ENCODE peak calls at places on chromosomes 12 and 14, in eight cellular contexts. U is pancreas, G is AG04449, E is tibial nerve, K is RWPE1, Z is HFFc6, X is fibroblast of mammary gland, D is cardiac muscle cell. Q is an unnamed sample.

GRCh38 chr12:91105807-91106206 is 5.5 kb downstream of the LUM start:
- DNase-seq in X (peak; percentile 33), D (no peak), U (no peak), K (no peak), G (no peak), Z (no peak), E (no peak), Q (no peak)

GRCh38 chr14:32202941-32203882 is at the start of gene RNU6-8:
- DNase-seq in E (peak; percentile 62), X (peak; percentile 75), Z (peak; percentile 82), K (peak; percentile 83), G (peak; percentile 45), U (peak; percentile 84), D (peak; percentile 97), Q (peak; percentile 87)

GRCh38 chr14:68822132-68822651 is 29.3 kb upstream of the ZFP36L1 start:
- DNase-seq in G (no peak), Z (no peak), D (no peak), K (no peak), E (no peak), U (no peak), X (no peak), Q (no peak)

GRCh38 chr12:58369576-58369975 is 428.2 kb downstream of the ATP23 start:
- DNase-seq in E (no peak), K (no peak), G (no peak), Z (peak; percentile 12), X (peak; percentile 54), D (no peak), U (no peak), Q (no peak)

GRCh38 chr14:34911209-34912150 is 36.3 kb upstream of the BAZ1A start:
- DNase-seq in X (peak; percentile 45), Z (peak; percentile 55), G (peak; percentile 10), U (no peak), K (no peak), E (no peak), D (peak; percentile 1), Q (peak; percentile 10)

GRCh38 chr12:111037047-111037446 is 116.7 kb upstream of the MYL2 start:
- DNase-seq in K (no peak), E (no peak), Z (no peak), U (no peak), D (no peak), G (no peak), X (no peak), Q (no peak)

GRCh38 chr12:95978351-95978750 is 17.8 kb downstream of the HAL start:
- DNase-seq in G (no peak), D (no peak), U (no peak), X (no peak), K (no peak), E (no peak), Z (no peak), Q (no peak)

GRCh38 chr14:23182372-23183014 is 967 bp downstream of the SLC7A8 start:
- DNase-seq in G (no peak), U (peak; percentile 48), E (no peak), K (peak; percentile 68), D (peak; percentile 61), Z (no peak), X (no peak), Q (peak; percentile 20)

GRCh38 chr14:33588771-33589170 is 362.1 kb downstream of the EGLN3 start:
- DNase-seq in U (no peak), D (no peak), Z (no peak), K (no peak), X (no peak), G (no peak), E (no peak), Q (no peak)

GRCh38 chr14:104075530-104076151 is 9.9 kb upstream of the ASPG start:
- DNase-seq in X (peak; percentile 12), U (no peak), D (no peak), E (no peak), G (no peak), K (no peak), Z (no peak), Q (no peak)

GRCh38 chr12:58540480-58541299 is 379.6 kb downstream of the LRIG3 start:
- DNase-seq in U (peak; percentile 46), X (peak; percentile 89), Z (peak; percentile 74), K (peak; percentile 48), E (peak; percentile 65), D (peak; percentile 88), G (peak; percentile 54), Q (peak; percentile 78)

GRCh38 chr14:51828017-51828797 is 32.2 kb upstream of the GNG2 start:
- DNase-seq in D (no peak), U (no peak), E (no peak), X (peak; percentile 61), G (no peak), K (peak; percentile 76), Z (peak; percentile 72), Q (peak; percentile 72)

GRCh38 chr12:49189731-49190314 is 943 bp upstream of the TUBA1A start:
- DNase-seq in X (no peak), Z (no peak), E (no peak), K (no peak), D (no peak), U (no peak), G (no peak), Q (no peak)

GRCh38 chr14:80108430-80108829 is 102.9 kb downstream of the DIO2 start:
- DNase-seq in U (no peak), Z (no peak), G (no peak), E (no peak), D (no peak), X (no peak), K (no peak), Q (no peak)

DNA sequence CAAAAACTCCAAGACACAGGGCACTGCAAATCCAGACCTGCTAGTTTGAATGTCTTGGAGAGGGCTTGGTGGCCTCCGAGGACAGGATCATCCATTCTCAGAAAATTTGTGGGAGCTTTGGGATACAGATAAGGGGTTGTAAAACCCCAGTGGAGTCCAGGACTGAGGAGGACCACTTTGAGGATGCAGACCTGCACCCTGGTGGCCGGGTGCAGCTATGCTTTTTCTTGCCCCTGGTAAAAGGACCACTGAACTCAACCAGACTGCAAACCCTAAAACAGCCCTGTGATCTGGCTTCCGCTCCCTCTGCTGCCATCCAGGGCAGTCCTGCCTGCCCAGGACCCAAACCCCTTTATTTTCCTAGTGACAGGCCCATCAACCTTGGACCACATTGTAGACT is 169.5 kb upstream of the DAAM1 start:
- DNase-seq in Z (no peak), E (no peak), G (no peak), D (no peak), X (peak; percentile 8), U (no peak), K (no peak), Q (no peak)
- TF ChIP-seq CTCF in Z (peak; percentile 71), E (no peak), G (peak; percentile 8), D (peak; percentile 37), X (peak; percentile 39), U (no peak), K (no peak), Q (peak; percentile 6)

GRCh38 chr12:108849653-108850052 is 7.7 kb downstream of the SSH1 start:
- DNase-seq in X (peak; percentile 51), D (no peak), K (no peak), U (no peak), Z (no peak), G (no peak), E (no peak), Q (no peak)

GRCh38 chr12:108853426-108853825 is 4.0 kb downstream of the SSH1 start:
- DNase-seq in G (no peak), X (no peak), K (no peak), U (no peak), E (no peak), Z (no peak), D (no peak), Q (no peak)

GRCh38 chr12:108852674-108853073 is 4.7 kb downstream of the SSH1 start:
- DNase-seq in D (no peak), U (no peak), K (no peak), X (no peak), E (no peak), G (no peak), Z (no peak), Q (no peak)

GRCh38 chr12:108854055-108854452 is 3.3 kb downstream of the SSH1 start:
- DNase-seq in X (peak; percentile 98), K (peak; percentile 39), G (no peak), Z (peak; percentile 92), U (peak; percentile 15), D (no peak), E (peak; percentile 78), Q (peak; percentile 94)

GRCh38 chr12:108850854-108851573 is 6.4 kb downstream of the SSH1 start:
- DNase-seq in X (peak; percentile 89), Z (peak; percentile 79), G (no peak), E (no peak), D (no peak), U (no peak), K (no peak), Q (no peak)
- TF ChIP-seq CTCF in X (peak; percentile 28), Z (peak; percentile 48), G (peak; percentile 44), E (no peak), D (peak; percentile 34), U (no peak), K (no peak), Q (no peak)

GRCh38 chr12:120961604-120962486 is 16.5 kb upstream of the HNF1A start:
- DNase-seq in G (no peak), K (no peak), Z (no peak), D (no peak), U (peak; percentile 23), X (no peak), E (peak; percentile 46), Q (no peak)

GRCh38 chr12:120960657-120961056 is 17.7 kb upstream of the HNF1A start:
- DNase-seq in D (no peak), K (no peak), G (no peak), E (no peak), X (no peak), Z (no peak), U (no peak), Q (no peak)

GRCh38 chr12:120965125-120965524 is 13.2 kb upstream of the HNF1A start:
- DNase-seq in G (no peak), U (no peak), Z (no peak), D (no peak), K (no peak), E (no peak), X (no peak), Q (no peak)

GRCh38 chr12:120964298-120964697 is 14.0 kb upstream of the HNF1A start:
- DNase-seq in U (no peak), K (no peak), Z (no peak), D (no peak), X (no peak), E (no peak), G (no peak), Q (no peak)

GRCh38 chr12:120962487-120963054 is 15.8 kb upstream of the HNF1A start:
- DNase-seq in X (peak; percentile 19), U (no peak), K (peak; percentile 73), D (no peak), G (no peak), Z (peak; percentile 23), E (no peak), Q (no peak)
- TF ChIP-seq CTCF in X (no peak), U (no peak), K (no peak), D (no peak), G (no peak), Z (no peak), E (no peak), Q (no peak)

DNA sequence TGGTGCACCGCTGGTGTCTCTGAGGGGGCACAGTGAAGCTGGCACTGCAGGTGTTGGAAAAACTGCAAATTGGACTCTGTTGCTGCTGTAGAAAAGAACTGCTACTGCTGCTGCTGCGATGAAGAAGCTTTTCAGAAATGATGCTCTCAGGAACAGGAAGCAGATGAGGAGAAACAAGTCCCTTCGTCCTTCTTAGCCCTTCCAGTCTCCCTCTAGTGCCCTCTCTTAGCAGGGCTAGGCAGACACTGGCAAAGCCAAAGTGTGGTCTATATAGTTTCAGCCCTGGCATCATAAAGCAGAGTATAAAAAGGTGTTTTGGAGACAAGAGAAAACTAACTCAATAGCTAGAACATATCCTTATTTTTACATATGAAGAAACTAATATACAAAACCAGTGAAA is 174.5 kb downstream of the MYRFL start:
- DNase-seq in K (no peak), D (no peak), E (no peak), G (no peak), X (no peak), U (no peak), Z (no peak), Q (no peak)
- TF ChIP-seq CTCF in K (no peak), D (no peak), E (no peak), G (no peak), X (no peak), U (no peak), Z (no peak), Q (no peak)